ENCODE peak calls at places on chromosomes 16 and 17, in eight cellular contexts. One of them, this sample, is unnamed.

GRCh38 chr17:19354123-19354522 is 8.4 kb downstream of the B9D1 start:
- DNase-seq in neuronal stem cell: no peak
- DNase-seq in OCI-LY7: no peak
- DNase-seq in mammary epithelial cell: peak
- DNase-seq in IMR-90: peak
- DNase-seq in PC-3: peak
- DNase-seq in HCT116: peak
- DNase-seq in GM23248: peak
- DNase-seq in this sample: no peak

GRCh38 chr16:57341441-57342303 is 16.9 kb upstream of the CCL22 start:
- DNase-seq in neuronal stem cell: no peak
- DNase-seq in OCI-LY7: no peak
- DNase-seq in mammary epithelial cell: peak
- DNase-seq in IMR-90: peak
- DNase-seq in PC-3: peak
- DNase-seq in HCT116: no peak
- DNase-seq in GM23248: peak
- DNase-seq in this sample: no peak

GRCh38 chr17:2057130-2057713 is 2.3 kb downstream of the HIC1 start:
- DNase-seq in neuronal stem cell: no peak
- DNase-seq in OCI-LY7: no peak
- DNase-seq in mammary epithelial cell: no peak
- DNase-seq in IMR-90: no peak
- DNase-seq in PC-3: no peak
- DNase-seq in HCT116: no peak
- DNase-seq in GM23248: no peak
- DNase-seq in this sample: no peak

GRCh38 chr17:17718251-17718650 is 37.0 kb downstream of the RAI1 start:
- DNase-seq in neuronal stem cell: no peak
- DNase-seq in OCI-LY7: no peak
- DNase-seq in mammary epithelial cell: no peak
- DNase-seq in IMR-90: no peak
- DNase-seq in PC-3: no peak
- DNase-seq in HCT116: no peak
- DNase-seq in GM23248: no peak
- DNase-seq in this sample: no peak

GRCh38 chr17:35900280-35900679 is 20.1 kb upstream of the CCL5 start:
- DNase-seq in neuronal stem cell: no peak
- DNase-seq in OCI-LY7: no peak
- DNase-seq in mammary epithelial cell: no peak
- DNase-seq in IMR-90: no peak
- DNase-seq in PC-3: no peak
- DNase-seq in HCT116: no peak
- DNase-seq in GM23248: no peak
- DNase-seq in this sample: no peak

GRCh38 chr17:79664925-79665738 is 54.3 kb upstream of the RBFOX3 start:
- DNase-seq in neuronal stem cell: no peak
- DNase-seq in OCI-LY7: no peak
- DNase-seq in mammary epithelial cell: peak
- DNase-seq in IMR-90: no peak
- DNase-seq in PC-3: peak
- DNase-seq in HCT116: peak
- DNase-seq in GM23248: peak
- DNase-seq in this sample: no peak

GRCh38 chr16:30934827-30935557 is 11.6 kb downstream of the FBXL19 start:
- DNase-seq in neuronal stem cell: no peak
- DNase-seq in OCI-LY7: peak
- DNase-seq in mammary epithelial cell: peak
- DNase-seq in IMR-90: peak
- DNase-seq in PC-3: peak
- DNase-seq in HCT116: no peak
- DNase-seq in GM23248: peak
- DNase-seq in this sample: peak

GRCh38 chr17:57097832-57098421 is 12.9 kb downstream of the AKAP1 start:
- DNase-seq in neuronal stem cell: no peak
- DNase-seq in OCI-LY7: no peak
- DNase-seq in mammary epithelial cell: peak
- DNase-seq in IMR-90: peak
- DNase-seq in PC-3: peak
- DNase-seq in HCT116: no peak
- DNase-seq in GM23248: peak
- DNase-seq in this sample: no peak

GRCh38 chr17:82495844-82496528 is 23.5 kb upstream of the FOXK2 start:
- DNase-seq in neuronal stem cell: no peak
- DNase-seq in OCI-LY7: no peak
- DNase-seq in mammary epithelial cell: peak
- DNase-seq in IMR-90: no peak
- DNase-seq in PC-3: no peak
- DNase-seq in HCT116: peak
- DNase-seq in GM23248: no peak
- DNase-seq in this sample: no peak

GRCh38 chr17:57243171-57243622 is 13.1 kb upstream of the MSI2 start:
- DNase-seq in neuronal stem cell: peak
- DNase-seq in OCI-LY7: peak
- DNase-seq in mammary epithelial cell: peak
- DNase-seq in IMR-90: peak
- DNase-seq in PC-3: peak
- DNase-seq in HCT116: peak
- DNase-seq in GM23248: peak
- DNase-seq in this sample: peak

GRCh38 chr17:60049936-60050335 is 28.8 kb downstream of the HEATR6 start:
- DNase-seq in neuronal stem cell: no peak
- DNase-seq in OCI-LY7: no peak
- DNase-seq in mammary epithelial cell: no peak
- DNase-seq in IMR-90: peak
- DNase-seq in PC-3: no peak
- DNase-seq in HCT116: no peak
- DNase-seq in GM23248: peak
- DNase-seq in this sample: no peak

GRCh38 chr17:1484060-1484535 is 8.4 kb downstream of the MYO1C start:
- DNase-seq in neuronal stem cell: no peak
- DNase-seq in OCI-LY7: no peak
- DNase-seq in mammary epithelial cell: no peak
- DNase-seq in IMR-90: no peak
- DNase-seq in PC-3: no peak
- DNase-seq in HCT116: no peak
- DNase-seq in GM23248: no peak
- DNase-seq in this sample: no peak

DNA sequence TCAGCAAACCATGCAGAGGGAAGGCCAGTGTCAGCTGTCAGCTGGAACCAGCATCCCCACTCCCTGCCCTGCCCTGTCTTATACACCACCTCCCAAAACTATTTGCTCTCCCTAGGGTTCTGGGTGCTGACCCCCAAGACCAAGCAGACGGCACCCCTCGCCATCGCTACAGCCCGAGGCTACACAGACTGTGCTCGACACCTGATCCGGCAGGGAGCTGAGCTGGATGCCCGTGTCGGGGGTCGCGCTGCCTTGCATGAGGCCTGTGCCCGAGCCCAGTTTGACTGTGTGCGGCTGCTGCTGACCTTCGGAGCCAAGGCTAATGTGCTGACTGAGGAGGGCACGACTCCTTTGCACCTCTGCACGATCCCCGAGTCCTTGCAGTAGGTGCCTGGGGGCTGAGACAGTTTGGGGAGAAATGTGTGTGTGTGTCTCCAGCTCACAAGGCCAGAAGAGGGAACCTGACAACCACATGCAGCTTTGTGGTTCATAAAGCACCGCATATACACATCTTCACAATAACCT is 1.5 kb downstream of the ASB16 start:
- DNase-seq in neuronal stem cell: no peak
- DNase-seq in OCI-LY7: no peak
- DNase-seq in mammary epithelial cell: no peak
- DNase-seq in IMR-90: no peak
- DNase-seq in PC-3: no peak
- DNase-seq in HCT116: no peak
- DNase-seq in GM23248: no peak
- DNase-seq in this sample: peak
- H3K27ac ChIP-seq in neuronal stem cell: no peak
- H3K27ac ChIP-seq in OCI-LY7: no peak
- H3K27ac ChIP-seq in mammary epithelial cell: no peak
- H3K27ac ChIP-seq in IMR-90: no peak
- H3K27ac ChIP-seq in PC-3: no peak
- H3K27ac ChIP-seq in HCT116: no peak
- H3K27ac ChIP-seq in GM23248: no peak
- H3K27ac ChIP-seq in this sample: no peak

GRCh38 chr16:72990571-72990970 is 57.4 kb downstream of the ZFHX3 start:
- DNase-seq in neuronal stem cell: no peak
- DNase-seq in OCI-LY7: no peak
- DNase-seq in mammary epithelial cell: no peak
- DNase-seq in IMR-90: no peak
- DNase-seq in PC-3: no peak
- DNase-seq in HCT116: no peak
- DNase-seq in GM23248: no peak
- DNase-seq in this sample: no peak
- H3K4me3 ChIP-seq in neuronal stem cell: no peak
- H3K4me3 ChIP-seq in OCI-LY7: no peak
- H3K4me3 ChIP-seq in mammary epithelial cell: no peak
- H3K4me3 ChIP-seq in IMR-90: no peak
- H3K4me3 ChIP-seq in PC-3: peak
- H3K4me3 ChIP-seq in HCT116: peak
- H3K4me3 ChIP-seq in GM23248: peak
- H3K4me3 ChIP-seq in this sample: no peak

DNA sequence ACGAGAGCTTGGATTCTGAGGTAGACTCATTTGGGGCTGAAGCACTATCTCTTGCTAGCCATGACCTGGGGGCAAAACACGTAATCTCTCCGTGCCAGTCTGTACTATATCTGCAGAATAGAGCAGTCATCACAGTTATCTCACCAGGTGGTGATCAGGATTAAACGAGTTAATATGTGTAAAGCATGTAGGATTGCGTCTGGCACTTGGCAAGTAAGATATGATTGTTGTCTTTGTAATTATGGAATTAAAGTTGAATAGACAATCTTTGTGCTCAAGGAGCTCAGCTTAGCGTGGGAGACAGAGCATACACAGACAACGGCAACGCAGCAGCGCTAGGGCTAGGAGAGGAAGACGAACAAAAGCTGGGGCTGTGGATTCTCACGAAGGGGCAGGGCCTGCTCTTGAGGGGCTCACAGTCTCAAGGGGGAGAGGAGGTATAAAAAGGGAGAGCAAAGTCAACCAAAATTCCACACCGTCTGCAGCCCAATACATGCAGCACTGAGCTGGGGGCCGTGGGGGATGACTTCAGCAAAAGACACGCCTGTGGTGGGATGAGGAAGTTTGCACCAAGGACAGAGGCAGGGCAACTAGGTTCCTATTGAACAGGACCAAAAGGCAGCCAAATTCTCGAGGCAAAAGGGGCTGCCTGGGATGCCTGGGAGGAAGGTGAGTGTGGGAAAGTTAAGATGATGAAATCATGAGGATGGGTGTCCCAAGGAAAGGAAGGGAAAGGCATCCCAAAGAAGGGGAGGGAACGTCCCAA is 68.6 kb downstream of the SDK2 start:
- DNase-seq in neuronal stem cell: no peak
- DNase-seq in OCI-LY7: no peak
- DNase-seq in mammary epithelial cell: no peak
- DNase-seq in IMR-90: no peak
- DNase-seq in PC-3: no peak
- DNase-seq in HCT116: no peak
- DNase-seq in GM23248: no peak
- DNase-seq in this sample: no peak
- H2AFZ ChIP-seq in neuronal stem cell: no peak
- H2AFZ ChIP-seq in OCI-LY7: no peak
- H2AFZ ChIP-seq in mammary epithelial cell: no peak
- H2AFZ ChIP-seq in IMR-90: no peak
- H2AFZ ChIP-seq in PC-3: no peak
- H2AFZ ChIP-seq in HCT116: no peak
- H2AFZ ChIP-seq in GM23248: no peak
- H2AFZ ChIP-seq in this sample: no peak

GRCh38 chr16:35751191-35751941 is 2292.0 kb downstream of the TP53TG3F start:
- DNase-seq in neuronal stem cell: no peak
- DNase-seq in OCI-LY7: no peak
- DNase-seq in mammary epithelial cell: no peak
- DNase-seq in IMR-90: no peak
- DNase-seq in PC-3: no peak
- DNase-seq in HCT116: no peak
- DNase-seq in GM23248: no peak
- DNase-seq in this sample: no peak
- H3K27ac ChIP-seq in neuronal stem cell: no peak
- H3K27ac ChIP-seq in OCI-LY7: no peak
- H3K27ac ChIP-seq in mammary epithelial cell: no peak
- H3K27ac ChIP-seq in IMR-90: no peak
- H3K27ac ChIP-seq in PC-3: no peak
- H3K27ac ChIP-seq in HCT116: no peak
- H3K27ac ChIP-seq in GM23248: no peak
- H3K27ac ChIP-seq in this sample: no peak

GRCh38 chr16:11326737-11327276 is 18.5 kb upstream of the RMI2 start:
- DNase-seq in neuronal stem cell: no peak
- DNase-seq in OCI-LY7: no peak
- DNase-seq in mammary epithelial cell: no peak
- DNase-seq in IMR-90: no peak
- DNase-seq in PC-3: no peak
- DNase-seq in HCT116: no peak
- DNase-seq in GM23248: no peak
- DNase-seq in this sample: no peak

GRCh38 chr16:11329891-11330290 is 15.4 kb upstream of the RMI2 start:
- DNase-seq in neuronal stem cell: no peak
- DNase-seq in OCI-LY7: peak
- DNase-seq in mammary epithelial cell: no peak
- DNase-seq in IMR-90: no peak
- DNase-seq in PC-3: no peak
- DNase-seq in HCT116: no peak
- DNase-seq in GM23248: no peak
- DNase-seq in this sample: peak

GRCh38 chr16:11327277-11328171 is 17.7 kb upstream of the RMI2 start:
- DNase-seq in neuronal stem cell: no peak
- DNase-seq in OCI-LY7: peak
- DNase-seq in mammary epithelial cell: no peak
- DNase-seq in IMR-90: no peak
- DNase-seq in PC-3: no peak
- DNase-seq in HCT116: no peak
- DNase-seq in GM23248: no peak
- DNase-seq in this sample: peak

GRCh38 chr16:11329080-11329491 is 16.2 kb upstream of the RMI2 start:
- DNase-seq in neuronal stem cell: no peak
- DNase-seq in OCI-LY7: peak
- DNase-seq in mammary epithelial cell: no peak
- DNase-seq in IMR-90: peak
- DNase-seq in PC-3: peak
- DNase-seq in HCT116: no peak
- DNase-seq in GM23248: peak
- DNase-seq in this sample: peak

GRCh38 chr16:11328172-11329079 is 16.8 kb upstream of the RMI2 start:
- DNase-seq in neuronal stem cell: peak
- DNase-seq in OCI-LY7: peak
- DNase-seq in mammary epithelial cell: peak
- DNase-seq in IMR-90: peak
- DNase-seq in PC-3: peak
- DNase-seq in HCT116: peak
- DNase-seq in GM23248: peak
- DNase-seq in this sample: peak
- H3K4me3 ChIP-seq in neuronal stem cell: peak
- H3K4me3 ChIP-seq in OCI-LY7: peak
- H3K4me3 ChIP-seq in mammary epithelial cell: no peak
- H3K4me3 ChIP-seq in IMR-90: peak
- H3K4me3 ChIP-seq in PC-3: peak
- H3K4me3 ChIP-seq in HCT116: peak
- H3K4me3 ChIP-seq in GM23248: peak
- H3K4me3 ChIP-seq in this sample: peak

GRCh38 chr16:48014349-48015135 is 141.3 kb downstream of the ABCC12 start:
- DNase-seq in neuronal stem cell: peak
- DNase-seq in OCI-LY7: no peak
- DNase-seq in mammary epithelial cell: peak
- DNase-seq in IMR-90: peak
- DNase-seq in PC-3: peak
- DNase-seq in HCT116: peak
- DNase-seq in GM23248: peak
- DNase-seq in this sample: peak
- H2AFZ ChIP-seq in neuronal stem cell: no peak
- H2AFZ ChIP-seq in OCI-LY7: no peak
- H2AFZ ChIP-seq in mammary epithelial cell: peak
- H2AFZ ChIP-seq in IMR-90: no peak
- H2AFZ ChIP-seq in PC-3: no peak
- H2AFZ ChIP-seq in HCT116: no peak
- H2AFZ ChIP-seq in GM23248: no peak
- H2AFZ ChIP-seq in this sample: no peak